ENCODE peak calls at places on chromosomes 2 and 18, in nine cellular contexts. U is Peyer's patch, M is adrenal gland, F is uterus, A is prostate gland, R is GM12892, V is HepG2, W is HCT116, G is lower leg skin. Q is an unnamed sample.

GRCh38 chr2:18290386-18290785 is 270.1 kb downstream of the RDH14 start:
- DNase-seq in R (no peak), U (no peak), G (no peak), V (no peak), M (no peak), A (no peak), F (no peak), W (no peak), Q (no peak)

GRCh38 chr18:54250846-54251251 is 18.5 kb upstream of the POLI start:
- DNase-seq in M (no peak), R (no peak), F (no peak), U (no peak), V (no peak), A (no peak), W (no peak), G (no peak), Q (no peak)

GRCh38 chr2:172488556-172488955 is 61.2 kb downstream of the ITGA6 start:
- DNase-seq in V (peak), U (no peak), G (no peak), M (no peak), R (no peak), W (no peak), F (no peak), A (no peak), Q (no peak)

GRCh38 chr2:150126143-150126725 is 361.2 kb downstream of the RND3 start:
- DNase-seq in M (no peak), V (no peak), U (no peak), G (no peak), F (no peak), A (no peak), W (no peak), R (no peak), Q (no peak)

GRCh38 chr18:27136208-27136535 is 48.9 kb downstream of the CHST9 start:
- DNase-seq in F (no peak), U (no peak), R (no peak), G (no peak), A (no peak), W (no peak), M (no peak), V (peak), Q (no peak)

GRCh38 chr2:182852090-182852489 is 14.3 kb downstream of the FRZB start:
- DNase-seq in F (no peak), W (peak), G (no peak), U (no peak), A (no peak), M (no peak), V (no peak), R (no peak), Q (no peak)

GRCh38 chr18:11994708-11995444 is 13.6 kb downstream of the IMPA2 start:
- DNase-seq in R (no peak), A (no peak), M (no peak), G (peak), V (peak), F (no peak), U (no peak), W (no peak), Q (no peak)

GRCh38 chr2:37740330-37740729 is 68.9 kb upstream of the CDC42EP3 start:
- DNase-seq in M (no peak), U (no peak), A (no peak), W (no peak), R (no peak), V (no peak), F (no peak), G (no peak), Q (no peak)

GRCh38 chr2:135913726-135914365 is 37.6 kb upstream of the MCM6 start:
- DNase-seq in A (no peak), V (peak), U (peak), R (no peak), M (peak), F (no peak), G (no peak), W (peak), Q (peak)

GRCh38 chr18:59902180-59902992 is 2.6 kb downstream of the PMAIP1 start:
- DNase-seq in W (no peak), R (no peak), V (no peak), F (no peak), M (no peak), A (no peak), G (no peak), U (no peak), Q (no peak)

GRCh38 chr18:50138181-50139064 is 56.5 kb downstream of the MYO5B start:
- DNase-seq in V (no peak), U (no peak), F (no peak), R (no peak), M (no peak), W (no peak), A (no peak), G (no peak), Q (no peak)

GRCh38 chr2:120318626-120319025 is 27.3 kb upstream of the INHBB start:
- DNase-seq in U (no peak), W (no peak), G (no peak), R (no peak), F (peak), M (no peak), A (no peak), V (no peak), Q (no peak)

GRCh38 chr18:42274488-42275137 is 319.6 kb downstream of the PIK3C3 start:
- DNase-seq in M (no peak), G (no peak), R (no peak), F (no peak), U (no peak), V (peak), A (no peak), W (no peak), Q (peak)

GRCh38 chr2:170217778-170218251 is 39.9 kb downstream of the MYO3B start:
- DNase-seq in M (no peak), V (no peak), W (no peak), A (no peak), U (no peak), F (no peak), R (no peak), G (no peak), Q (no peak)

GRCh38 chr18:44036500-44036899 is 644.2 kb upstream of the SETBP1 start:
- DNase-seq in A (no peak), V (no peak), W (no peak), M (peak), G (peak), R (no peak), U (no peak), F (no peak), Q (no peak)

GRCh38 chr2:32627441-32627900 is 379 bp upstream of the TTC27 start:
- DNase-seq in R (peak), A (peak), M (peak), V (peak), W (no peak), G (no peak), U (peak), F (peak), Q (no peak)

GRCh38 chr2:176156301-176156958 is 677 bp upstream of the HOXD3 start:
- DNase-seq in F (no peak), U (no peak), V (no peak), W (no peak), M (no peak), A (no peak), G (peak), R (no peak), Q (no peak)

GRCh38 chr2:6073260-6074141 is 381.3 kb downstream of the SOX11 start:
- DNase-seq in V (no peak), F (no peak), W (no peak), A (no peak), R (no peak), G (no peak), M (peak), U (no peak), Q (no peak)

GRCh38 chr18:44273298-44273697 is 407.4 kb upstream of the SETBP1 start:
- DNase-seq in G (no peak), M (no peak), U (no peak), A (no peak), F (no peak), R (no peak), W (no peak), V (no peak), Q (no peak)

GRCh38 chr18:5895300-5895885 is at the start of gene TMEM200C:
- DNase-seq in A (no peak), V (no peak), G (no peak), W (no peak), M (peak), F (no peak), U (no peak), R (peak), Q (no peak)
- TF ChIP-seq POLR2A in A (no peak), V (no peak), G (no peak), W (no peak), M (peak), F (no peak), U (no peak), R (no peak), Q (no peak)

GRCh38 chr2:196639180-196640030 is at the start of gene CCDC150:
- DNase-seq in U (peak), V (peak), F (peak), M (peak), G (peak), W (peak), R (peak), A (peak), Q (peak)
- TF ChIP-seq POLR2A in U (no peak), V (peak), F (no peak), M (no peak), G (no peak), W (peak), R (no peak), A (peak), Q (peak)

GRCh38 chr2:195657634-195658540 is 861 bp downstream of the SLC39A10 start:
- DNase-seq in A (peak), G (peak), V (peak), U (peak), R (peak), M (peak), W (no peak), F (peak), Q (peak)
- TF ChIP-seq POLR2A in A (peak), G (no peak), V (peak), U (peak), R (peak), M (peak), W (no peak), F (peak), Q (peak)

GRCh38 chr2:106065268-106065982 is 128.7 kb downstream of the UXS1 start:
- DNase-seq in G (no peak), R (no peak), M (no peak), U (no peak), W (no peak), V (no peak), F (no peak), A (no peak), Q (no peak)
- TF ChIP-seq POLR2A in G (no peak), R (no peak), M (no peak), U (no peak), W (no peak), V (no peak), F (no peak), A (no peak), Q (no peak)

GRCh38 chr2:241637233-241638062 is at the start of gene ATG4B:
- DNase-seq in A (peak), F (peak), W (peak), V (peak), U (peak), R (peak), M (peak), G (peak), Q (peak)
- TF ChIP-seq POLR2A in A (peak), F (no peak), W (no peak), V (peak), U (peak), R (peak), M (peak), G (no peak), Q (peak)

DNA sequence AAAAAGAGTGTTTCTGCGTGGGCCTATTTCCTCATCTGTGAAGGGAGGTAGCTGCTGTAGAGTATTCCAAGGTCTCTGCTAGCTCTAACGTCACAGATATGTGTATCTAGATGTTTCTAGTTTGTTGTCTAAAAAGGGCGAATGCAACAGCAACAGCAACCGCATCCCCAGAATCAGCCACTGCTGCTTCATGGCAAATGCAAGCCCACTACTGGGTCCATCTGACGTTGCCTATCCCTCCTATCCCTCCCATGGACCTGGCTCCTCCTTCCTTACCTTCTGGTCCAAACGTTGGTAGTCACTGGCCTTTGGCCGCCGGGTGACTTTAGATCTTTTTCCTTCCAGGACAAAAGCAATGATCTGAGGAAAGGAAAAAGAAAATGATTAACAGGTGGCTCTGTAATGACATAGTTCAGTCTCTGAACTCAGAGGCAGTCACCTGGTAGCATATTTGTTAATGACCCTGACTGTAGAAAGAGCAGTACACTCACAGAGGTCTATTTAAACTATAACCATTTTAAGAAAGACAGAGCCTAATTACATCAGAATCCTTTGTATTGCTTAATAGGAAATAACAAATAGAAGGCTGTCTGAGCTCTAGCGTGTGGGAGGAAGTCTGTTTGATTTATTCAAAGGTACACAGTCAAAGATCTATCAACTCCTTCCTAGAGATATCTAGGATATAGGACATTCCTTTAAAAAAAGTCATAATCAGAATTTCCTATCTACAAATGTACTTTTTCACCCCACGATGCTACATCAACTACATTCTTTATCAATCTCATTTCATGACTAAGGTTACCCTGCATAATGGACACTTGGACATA is 2.9 kb downstream of the TGOLN2 start:
- DNase-seq in W (no peak), A (no peak), G (no peak), R (no peak), F (no peak), M (peak), V (peak), U (no peak), Q (peak)
- TF ChIP-seq POLR2A in W (no peak), A (no peak), G (no peak), R (no peak), F (no peak), M (no peak), V (peak), U (peak), Q (no peak)

DNA sequence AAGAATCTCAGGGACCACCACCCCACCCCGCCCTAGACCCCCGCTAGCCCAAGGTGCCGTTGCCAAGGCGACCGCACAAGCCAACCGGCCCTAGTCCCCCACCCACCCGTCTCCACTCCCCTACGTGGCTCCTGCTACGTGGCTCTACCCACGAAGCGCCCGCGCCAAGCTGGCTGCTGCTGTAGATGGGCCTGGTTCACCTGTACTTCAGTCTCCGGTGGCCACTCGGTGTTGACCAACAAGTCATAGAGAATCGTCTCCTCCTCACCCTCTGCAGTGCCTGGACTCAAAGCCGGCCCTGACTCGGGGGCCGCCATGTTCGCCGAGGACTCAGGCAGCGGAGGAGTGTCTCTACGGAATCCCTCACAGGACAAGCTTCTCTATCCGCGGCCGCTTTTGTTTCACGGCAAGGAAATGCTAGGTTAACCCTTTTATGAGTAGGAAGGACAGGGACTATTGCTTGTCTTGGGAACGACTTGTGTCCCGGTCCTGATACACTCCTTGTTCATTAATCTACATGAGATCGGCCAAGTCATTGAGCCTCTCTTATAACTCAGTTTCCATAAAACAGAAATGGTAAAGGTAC is at the start of gene NBAS:
- DNase-seq in R (peak), V (peak), G (peak), U (peak), M (peak), F (peak), W (peak), A (peak), Q (peak)
- TF ChIP-seq POLR2A in R (peak), V (peak), G (no peak), U (peak), M (peak), F (no peak), W (peak), A (no peak), Q (peak)